ENCODE peak calls at places on chromosome 15, in seven cellular contexts. S, D, A, M, P, L and R are unnamed samples.

GRCh38 chr15:41838400-41838897 is at the start of gene PLA2G4B:
- DNase-seq in S (no peak), D (peak), A (no peak), M (no peak), P (no peak), L (peak), R (peak)

GRCh38 chr15:45026646-45027045 is 3.7 kb downstream of the SORD start:
- DNase-seq in S (no peak), D (no peak), A (no peak), M (no peak), P (no peak), L (no peak), R (peak)

GRCh38 chr15:92586930-92587329 is 68.6 kb downstream of the FAM174B start:
- DNase-seq in S (no peak), D (no peak), A (no peak), M (no peak), P (no peak), L (no peak), R (no peak)

GRCh38 chr15:40744810-40745152 is 10.3 kb downstream of the RMDN3 start:
- DNase-seq in S (no peak), D (no peak), A (no peak), M (no peak), P (no peak), L (no peak), R (no peak)

GRCh38 chr15:60704717-60705116 is 225.8 kb upstream of the ICE2 start:
- DNase-seq in S (no peak), D (no peak), A (no peak), M (no peak), P (no peak), L (no peak), R (no peak)

GRCh38 chr15:41848595-41848994 is 9.9 kb downstream of the PLA2G4B start:
- DNase-seq in S (no peak), D (no peak), A (no peak), M (no peak), P (no peak), L (peak), R (no peak)

GRCh38 chr15:40307421-40308165 is at the start of gene PLCB2:
- DNase-seq in S (no peak), D (peak), A (peak), M (no peak), P (peak), L (peak), R (no peak)

GRCh38 chr15:40379853-40380252 is 2.7 kb upstream of the KNSTRN start:
- DNase-seq in S (no peak), D (peak), A (no peak), M (no peak), P (peak), L (no peak), R (peak)

GRCh38 chr15:100201376-100202280 is 140.1 kb downstream of the ADAMTS17 start:
- DNase-seq in S (peak), D (no peak), A (no peak), M (no peak), P (no peak), L (peak), R (no peak)

GRCh38 chr15:70095387-70096214 is 2.1 kb downstream of the TLE3 start:
- DNase-seq in S (peak), D (peak), A (peak), M (no peak), P (no peak), L (peak), R (peak)

GRCh38 chr15:68991723-68992122 is 22.8 kb upstream of the NOX5 start:
- DNase-seq in S (no peak), D (no peak), A (peak), M (peak), P (no peak), L (peak), R (peak)

GRCh38 chr15:56719021-56719612 is 14.2 kb downstream of the ZNF280D start:
- DNase-seq in S (no peak), D (no peak), A (no peak), M (no peak), P (no peak), L (no peak), R (no peak)

GRCh38 chr15:68409736-68410370 is 22.1 kb downstream of the ITGA11 start:
- DNase-seq in S (peak), D (no peak), A (no peak), M (peak), P (no peak), L (no peak), R (peak)

GRCh38 chr15:78695046-78695671 is 54.1 kb upstream of the CHRNB4 start:
- DNase-seq in S (no peak), D (no peak), A (no peak), M (peak), P (no peak), L (no peak), R (no peak)

GRCh38 chr15:96497951-96498350 is 167.5 kb downstream of the NR2F2 start:
- DNase-seq in S (no peak), D (no peak), A (no peak), M (no peak), P (no peak), L (no peak), R (no peak)

GRCh38 chr15:78626611-78627010 is 5.8 kb upstream of the CHRNA3 start:
- DNase-seq in S (no peak), D (no peak), A (no peak), M (no peak), P (no peak), L (no peak), R (peak)

GRCh38 chr15:32904448-32904847 is 186.6 kb downstream of the GREM1 start:
- DNase-seq in S (no peak), D (no peak), A (no peak), M (no peak), P (no peak), L (no peak), R (no peak)

GRCh38 chr15:45611305-45611704 is 23.5 kb upstream of the SQOR start:
- DNase-seq in S (no peak), D (no peak), A (no peak), M (no peak), P (peak), L (no peak), R (no peak)

GRCh38 chr15:58453931-58454793 is 22.4 kb downstream of the LIPC start:
- DNase-seq in S (no peak), D (no peak), A (peak), M (no peak), P (no peak), L (no peak), R (no peak)

GRCh38 chr15:100788731-100789105 is 90.9 kb upstream of the ALDH1A3 start:
- DNase-seq in S (peak), D (no peak), A (no peak), M (peak), P (no peak), L (no peak), R (no peak)

GRCh38 chr15:28101201-28101600 is 2.1 kb upstream of the OCA2 start:
- DNase-seq in S (no peak), D (no peak), A (no peak), M (no peak), P (no peak), L (no peak), R (no peak)

DNA sequence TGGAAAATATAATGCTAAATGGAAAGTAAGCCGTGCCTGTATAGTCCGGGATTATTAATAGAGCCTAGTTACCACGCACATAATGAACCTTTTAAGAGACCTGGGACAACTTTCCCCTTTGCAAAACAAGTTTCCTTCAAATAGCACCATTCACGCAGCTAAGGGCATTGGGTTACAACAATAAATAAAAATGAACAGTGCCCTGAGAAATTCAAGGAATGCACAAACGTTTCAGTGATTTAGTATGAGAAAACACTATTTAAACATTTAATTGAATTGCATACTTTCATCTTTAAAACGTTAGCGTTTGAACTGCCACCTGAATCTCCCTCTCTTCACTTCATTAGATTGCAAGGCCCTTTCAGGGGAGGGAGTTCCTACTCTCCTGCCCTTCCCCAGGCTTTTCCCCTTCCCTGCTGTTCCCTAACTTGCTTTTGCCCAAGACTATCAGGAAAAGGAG is 46.3 kb downstream of the SMAD6 start:
- DNase-seq in S (no peak), D (no peak), A (no peak), M (no peak), P (no peak), L (no peak), R (no peak)
- TF ChIP-seq POLR2AphosphoS5 in S (no peak), D (no peak), A (no peak), M (no peak), P (no peak), L (no peak), R (no peak)

DNA sequence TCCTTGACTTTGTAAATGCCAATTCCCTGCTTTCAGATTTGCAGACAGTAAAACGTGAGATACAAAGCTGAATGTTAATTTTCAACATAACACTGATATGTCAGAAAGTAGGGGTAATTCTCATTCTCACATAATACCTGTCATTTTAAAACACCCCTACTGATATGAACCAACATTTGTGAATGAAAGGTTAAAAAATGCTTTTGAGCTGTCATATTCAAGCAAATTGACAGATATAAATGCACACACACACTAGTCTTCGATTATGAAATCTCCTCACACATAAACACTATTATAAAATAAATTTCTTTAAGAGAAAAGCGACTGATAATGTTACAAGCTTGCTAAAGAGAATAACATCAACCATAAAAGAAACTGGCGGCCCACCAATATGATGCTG is 128.8 kb downstream of the PEAK1 start:
- DNase-seq in S (no peak), D (no peak), A (no peak), M (no peak), P (no peak), L (no peak), R (no peak)
- TF ChIP-seq EP300 in S (no peak), D (no peak), A (no peak), M (no peak), P (no peak), L (no peak), R (no peak)

DNA sequence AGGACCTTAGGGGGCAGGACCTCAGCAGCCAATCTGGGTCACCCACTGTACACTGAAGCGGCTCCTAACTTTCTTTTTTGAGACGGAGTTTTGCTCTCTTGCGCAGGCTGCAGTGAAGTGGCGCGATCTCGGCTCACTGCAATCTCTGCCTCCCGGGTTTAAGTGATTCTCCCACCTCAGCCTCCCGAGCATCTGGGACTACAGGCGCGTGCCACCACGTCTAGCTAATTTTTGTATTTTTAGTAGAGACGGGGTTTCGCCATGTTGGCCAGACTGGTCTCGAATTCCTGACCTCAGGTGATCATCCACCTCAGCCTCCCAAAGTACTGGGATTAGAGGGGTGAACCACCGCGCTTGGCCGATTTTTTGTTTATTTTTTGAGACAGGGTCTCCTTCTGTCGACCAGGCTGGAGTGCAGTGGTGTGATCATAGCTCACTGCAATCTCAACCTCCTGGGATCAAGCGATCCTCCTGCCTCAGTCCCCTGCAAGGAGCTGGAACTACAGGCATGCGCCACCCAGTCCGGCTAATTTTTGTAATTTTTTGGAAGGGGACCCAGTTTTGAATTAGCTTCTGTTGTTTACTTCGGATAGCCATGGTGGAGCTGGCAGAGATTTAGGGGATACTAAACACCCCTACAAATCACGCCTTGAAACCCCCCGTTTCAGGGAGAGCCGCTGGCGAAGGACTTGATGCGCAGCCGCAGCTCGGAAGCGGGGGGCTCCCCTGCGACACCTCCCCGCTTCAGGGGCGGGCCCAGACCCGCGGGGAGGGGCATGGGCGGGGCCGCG is 1.5 kb upstream of the CLK3 start:
- DNase-seq in S (peak), D (no peak), A (no peak), M (no peak), P (no peak), L (no peak), R (no peak)
- H3K27ac ChIP-seq in S (no peak), D (peak), A (no peak), M (peak), P (no peak), L (peak), R (peak)

GRCh38 chr15:64825431-64826294 is at the start of gene PIF1:
- DNase-seq in S (peak), D (peak), A (peak), M (peak), P (peak), L (peak), R (peak)
- TF ChIP-seq POLR2AphosphoS5 in S (peak), D (peak), A (peak), M (peak), P (peak), L (peak), R (peak)

DNA sequence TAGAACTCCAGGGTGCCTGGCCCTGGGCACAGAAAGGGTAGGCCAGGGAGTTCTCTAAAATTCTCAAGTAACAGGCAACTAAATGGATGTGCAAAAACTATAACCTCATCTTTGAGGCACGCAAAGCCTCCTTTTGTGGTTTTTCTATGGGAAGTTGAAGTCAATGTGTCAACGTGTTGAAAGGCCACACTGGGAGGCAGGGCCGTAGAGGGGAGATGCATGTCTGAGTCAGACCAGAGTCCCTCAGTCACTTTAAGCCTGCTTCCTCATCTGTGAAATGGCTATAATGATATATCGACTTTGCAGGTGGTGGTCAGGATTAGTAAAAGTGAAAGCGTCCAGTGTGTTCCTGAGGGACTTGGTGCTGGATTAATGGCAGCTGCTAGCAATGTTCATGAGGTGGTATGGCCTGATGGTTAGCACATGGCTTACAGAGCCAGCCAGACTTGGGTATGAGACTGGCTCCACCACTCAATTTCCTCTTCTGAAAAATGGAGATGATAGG is 17.0 kb downstream of the TGM5 start:
- DNase-seq in S (no peak), D (no peak), A (no peak), M (no peak), P (no peak), L (no peak), R (no peak)
- TF ChIP-seq EP300 in S (no peak), D (no peak), A (no peak), M (no peak), P (no peak), L (no peak), R (no peak)

GRCh38 chr15:75930866-75931265 is 27.2 kb downstream of the FBXO22 start:
- DNase-seq in S (no peak), D (no peak), A (no peak), M (no peak), P (no peak), L (no peak), R (no peak)
- H3K27ac ChIP-seq in S (no peak), D (no peak), A (no peak), M (no peak), P (no peak), L (no peak), R (no peak)

DNA sequence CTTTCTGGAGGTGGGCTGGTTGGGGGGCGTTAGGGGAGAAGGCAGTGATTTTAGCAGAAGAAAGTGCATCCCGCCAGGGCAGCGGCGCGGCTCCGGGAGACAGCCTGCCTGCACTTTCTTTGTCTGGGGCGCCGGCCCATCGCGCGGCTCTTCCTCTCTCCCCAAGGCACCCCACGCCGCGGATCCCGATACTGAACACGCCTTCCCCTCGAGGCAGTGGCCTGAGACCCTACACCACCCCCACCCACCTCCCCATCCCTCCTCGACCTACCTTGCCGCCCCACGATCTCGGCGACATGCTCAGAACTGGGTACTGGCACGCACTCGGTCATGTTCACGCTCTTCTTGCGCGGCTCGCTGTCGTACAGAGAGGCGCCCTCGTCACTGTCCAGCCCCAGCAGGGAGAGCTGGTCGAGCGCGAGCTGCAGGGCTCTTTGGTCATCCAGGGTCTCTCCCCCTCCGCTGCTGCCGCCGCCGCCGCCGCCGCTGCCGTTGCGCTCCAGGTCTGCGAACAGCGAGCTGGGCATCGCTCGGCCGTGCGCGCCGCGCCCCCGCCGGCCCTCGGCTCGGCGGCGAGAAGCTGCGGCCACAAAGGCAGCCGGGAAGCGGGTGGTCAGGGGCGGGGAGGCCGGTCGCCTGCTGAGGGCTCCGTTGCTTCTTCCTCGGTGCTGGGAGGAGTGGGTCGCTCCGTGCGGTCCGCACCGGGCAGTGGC is 483 bp downstream of the MEX3B start:
- DNase-seq in S (peak), D (peak), A (no peak), M (no peak), P (no peak), L (peak), R (no peak)
- TF ChIP-seq POLR2AphosphoS5 in S (no peak), D (no peak), A (no peak), M (no peak), P (no peak), L (no peak), R (no peak)

DNA sequence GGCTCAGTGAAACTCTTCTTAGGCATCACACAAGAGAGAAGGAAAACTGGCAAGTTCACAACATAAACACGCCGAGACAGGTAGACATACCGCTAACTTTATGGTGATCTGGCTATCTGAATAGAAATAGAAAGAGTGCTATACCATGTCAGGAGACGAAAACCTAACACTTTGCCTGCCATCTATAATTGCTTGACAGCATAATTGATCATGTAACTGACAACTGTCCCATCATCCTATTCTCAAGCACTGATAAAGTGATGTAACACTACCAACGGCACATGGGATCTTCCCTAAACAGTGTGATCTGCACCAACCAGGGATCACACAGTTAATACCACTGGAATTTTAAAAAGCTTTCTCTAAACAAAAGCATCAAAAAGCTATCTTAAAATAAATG is 270.9 kb upstream of the NSMCE3 start:
- DNase-seq in S (no peak), D (no peak), A (no peak), M (no peak), P (no peak), L (no peak), R (no peak)
- TF ChIP-seq EP300 in S (no peak), D (no peak), A (no peak), M (no peak), P (no peak), L (no peak), R (no peak)